ENCODE peak calls at places on chromosomes 6 and 20, in seven cellular contexts. One of them, this sample, is unnamed.

GRCh38 chr6:15090145-15090579 is 155.7 kb upstream of the JARID2 start:
- DNase-seq in lower leg skin: no peak
- DNase-seq in uterus: peak
- DNase-seq in T-cell: no peak
- DNase-seq in myocyte: no peak
- DNase-seq in NCI-H345: no peak
- DNase-seq in stomach: no peak
- DNase-seq in this sample: no peak

GRCh38 chr20:19815553-19815991 is 57.5 kb downstream of the RIN2 start:
- DNase-seq in lower leg skin: no peak
- DNase-seq in uterus: peak
- DNase-seq in T-cell: no peak
- DNase-seq in myocyte: peak
- DNase-seq in NCI-H345: no peak
- DNase-seq in stomach: no peak
- DNase-seq in this sample: peak

GRCh38 chr20:19376451-19376971 is 164.1 kb downstream of the SLC24A3 start:
- DNase-seq in lower leg skin: no peak
- DNase-seq in uterus: no peak
- DNase-seq in T-cell: no peak
- DNase-seq in myocyte: no peak
- DNase-seq in NCI-H345: no peak
- DNase-seq in stomach: no peak
- DNase-seq in this sample: no peak

GRCh38 chr20:23774081-23774480 is 23.3 kb upstream of the CST1 start:
- DNase-seq in lower leg skin: no peak
- DNase-seq in uterus: no peak
- DNase-seq in T-cell: no peak
- DNase-seq in myocyte: no peak
- DNase-seq in NCI-H345: no peak
- DNase-seq in stomach: no peak
- DNase-seq in this sample: no peak

GRCh38 chr6:151963001-151963400 is 155.5 kb downstream of the ESR1 start:
- DNase-seq in lower leg skin: no peak
- DNase-seq in uterus: no peak
- DNase-seq in T-cell: no peak
- DNase-seq in myocyte: no peak
- DNase-seq in NCI-H345: no peak
- DNase-seq in stomach: no peak
- DNase-seq in this sample: no peak

GRCh38 chr20:59777321-59777705 is 156.1 kb downstream of the SYCP2 start:
- DNase-seq in lower leg skin: peak
- DNase-seq in uterus: no peak
- DNase-seq in T-cell: no peak
- DNase-seq in myocyte: no peak
- DNase-seq in NCI-H345: no peak
- DNase-seq in stomach: no peak
- DNase-seq in this sample: no peak

GRCh38 chr20:53857723-53858236 is 212.6 kb downstream of the BCAS1 start:
- DNase-seq in lower leg skin: no peak
- DNase-seq in uterus: no peak
- DNase-seq in T-cell: no peak
- DNase-seq in myocyte: no peak
- DNase-seq in NCI-H345: no peak
- DNase-seq in stomach: no peak
- DNase-seq in this sample: no peak

GRCh38 chr20:38435555-38435939 is 419 bp upstream of the SNHG17 start:
- DNase-seq in lower leg skin: no peak
- DNase-seq in uterus: no peak
- DNase-seq in T-cell: no peak
- DNase-seq in myocyte: no peak
- DNase-seq in NCI-H345: no peak
- DNase-seq in stomach: no peak
- DNase-seq in this sample: no peak

GRCh38 chr6:65182681-65183080 is 524.3 kb downstream of the EYS start:
- DNase-seq in lower leg skin: no peak
- DNase-seq in uterus: no peak
- DNase-seq in T-cell: no peak
- DNase-seq in myocyte: no peak
- DNase-seq in NCI-H345: no peak
- DNase-seq in stomach: no peak
- DNase-seq in this sample: no peak

GRCh38 chr6:156597130-156597529 is 180.0 kb upstream of the ARID1B start:
- DNase-seq in lower leg skin: no peak
- DNase-seq in uterus: no peak
- DNase-seq in T-cell: no peak
- DNase-seq in myocyte: no peak
- DNase-seq in NCI-H345: no peak
- DNase-seq in stomach: no peak
- DNase-seq in this sample: no peak

GRCh38 chr6:123925360-123925759 is 121.7 kb downstream of the NKAIN2 start:
- DNase-seq in lower leg skin: no peak
- DNase-seq in uterus: no peak
- DNase-seq in T-cell: no peak
- DNase-seq in myocyte: peak
- DNase-seq in NCI-H345: peak
- DNase-seq in stomach: no peak
- DNase-seq in this sample: no peak

GRCh38 chr6:162726997-162727346 is 594 bp downstream of the PRKN start:
- DNase-seq in lower leg skin: no peak
- DNase-seq in uterus: peak
- DNase-seq in T-cell: no peak
- DNase-seq in myocyte: peak
- DNase-seq in NCI-H345: no peak
- DNase-seq in stomach: no peak
- DNase-seq in this sample: peak